ENCODE peak calls at places on chromosome 5, in four cellular contexts. C, T, B and M are unnamed samples.

GRCh38 chr5:22611327-22611726 is 241.8 kb downstream of the CDH12 start:
- DNase-seq in C (no peak), T (no peak), B (no peak), M (no peak)

GRCh38 chr5:52531105-52531504 is 256.6 kb upstream of the ITGA1 start:
- DNase-seq in C (no peak), T (no peak), B (no peak), M (no peak)

GRCh38 chr5:127909078-127909477 is 174.5 kb upstream of the SLC12A2 start:
- DNase-seq in C (peak), T (peak), B (no peak), M (peak)

GRCh38 chr5:179260324-179261070 is 84.8 kb downstream of the ADAMTS2 start:
- DNase-seq in C (no peak), T (no peak), B (no peak), M (no peak)

GRCh38 chr5:87645241-87645640 is 232.5 kb upstream of the CCNH start:
- DNase-seq in C (no peak), T (no peak), B (no peak), M (no peak)

GRCh38 chr5:79229357-79230174 is 6.4 kb upstream of the JMY start:
- DNase-seq in C (peak), T (no peak), B (no peak), M (no peak)

GRCh38 chr5:156328176-156328575 is 1.2 kb downstream of the SGCD start:
- DNase-seq in C (no peak), T (no peak), B (no peak), M (no peak)

GRCh38 chr5:97142521-97143254 is at the start of gene LIX1:
- DNase-seq in C (peak), T (peak), B (no peak), M (peak)

GRCh38 chr5:1441166-1441865 is 3.9 kb downstream of the SLC6A3 start:
- DNase-seq in C (no peak), T (no peak), B (no peak), M (no peak)

GRCh38 chr5:32387176-32387575 is 57.4 kb downstream of the ZFR start:
- DNase-seq in C (no peak), T (no peak), B (no peak), M (no peak)

GRCh38 chr5:84286662-84287061 is 98.0 kb downstream of the EDIL3 start:
- DNase-seq in C (no peak), T (no peak), B (no peak), M (no peak)

GRCh38 chr5:179405426-179406030 is 60.3 kb upstream of the ADAMTS2 start:
- DNase-seq in C (no peak), T (no peak), B (no peak), M (no peak)

GRCh38 chr5:1963941-1964451 is 81.3 kb upstream of the IRX4 start:
- DNase-seq in C (no peak), T (no peak), B (no peak), M (no peak)

GRCh38 chr5:124996023-124996763 is 249.8 kb upstream of the ZNF608 start:
- DNase-seq in C (no peak), T (no peak), B (no peak), M (no peak)

GRCh38 chr5:170267431-170268152 is 30.0 kb downstream of the LCP2 start:
- DNase-seq in C (peak), T (peak), B (no peak), M (peak)

GRCh38 chr5:159515909-159516415 is 185.7 kb upstream of the IL12B start:
- DNase-seq in C (peak), T (peak), B (no peak), M (peak)

GRCh38 chr5:122942164-122942914 is 94.2 kb downstream of the PPIC start:
- DNase-seq in C (no peak), T (no peak), B (no peak), M (no peak)

GRCh38 chr5:37668524-37669047 is 171.3 kb downstream of the GDNF start:
- DNase-seq in C (no peak), T (peak), B (peak), M (peak)

GRCh38 chr5:129460951-129461815 is 1.1 kb downstream of the ADAMTS19 start:
- DNase-seq in C (peak), T (peak), B (peak), M (peak)

GRCh38 chr5:39192449-39193160 is 26.8 kb downstream of the FYB1 start:
- DNase-seq in C (no peak), T (no peak), B (no peak), M (no peak)

GRCh38 chr5:171957591-171958251 is 48.7 kb downstream of the FBXW11 start:
- DNase-seq in C (no peak), T (no peak), B (no peak), M (no peak)

GRCh38 chr5:167582916-167583315 is 708.5 kb upstream of the WWC1 start:
- DNase-seq in C (no peak), T (no peak), B (no peak), M (no peak)